ENCODE peak calls at places on chromosomes 1 and 21, in seven cellular contexts. V is PC-3; X is effector memory CD4-positive, alpha-beta T cell; R is pancreas; E is lower lobe of right lung; P is body of pancreas; G is upper lobe of right lung. A is an unnamed sample.
A peak's percentile ranks its signal among the peaks of the same experiment; 100 is the strongest.

GRCh38 chr1:164604541-164604940 is 45.6 kb downstream of the PBX1 start:
- DNase-seq in V (peak; percentile 58), X (no peak), R (no peak), E (no peak), P (no peak), G (no peak), A (no peak)

GRCh38 chr1:31866450-31866801 is 50.6 kb upstream of the SPOCD1 start:
- DNase-seq in V (no peak), X (no peak), R (no peak), E (no peak), P (no peak), G (no peak), A (no peak)

GRCh38 chr21:15743593-15743992 is 13.8 kb downstream of the USP25 start:
- DNase-seq in V (no peak), X (no peak), R (no peak), E (no peak), P (no peak), G (no peak), A (no peak)

GRCh38 chr1:76463278-76463677 is 388.7 kb downstream of the ST6GALNAC3 start:
- DNase-seq in V (no peak), X (no peak), R (no peak), E (no peak), P (no peak), G (no peak), A (no peak)

GRCh38 chr1:196317535-196318522 is 290.4 kb downstream of the KCNT2 start:
- DNase-seq in V (peak; percentile 49), X (no peak), R (no peak), E (no peak), P (peak; percentile 19), G (no peak), A (no peak)

GRCh38 chr1:161835963-161836362 is 69.8 kb downstream of the ATF6 start:
- DNase-seq in V (no peak), X (no peak), R (no peak), E (no peak), P (no peak), G (no peak), A (no peak)

GRCh38 chr21:33286600-33287456 is 20.7 kb downstream of the IL10RB start:
- DNase-seq in V (peak; percentile 82), X (no peak), R (peak; percentile 58), E (no peak), P (peak; percentile 47), G (no peak), A (no peak)

GRCh38 chr1:151035167-151035566 is 1.2 kb upstream of the BNIPL start:
- DNase-seq in V (no peak), X (no peak), R (no peak), E (no peak), P (no peak), G (no peak), A (no peak)

GRCh38 chr1:36304521-36304920 is 1.6 kb upstream of the SH3D21 start:
- DNase-seq in V (no peak), X (no peak), R (peak; percentile 32), E (peak; percentile 57), P (no peak), G (peak; percentile 64), A (no peak)

GRCh38 chr21:38839683-38840286 is 34.1 kb downstream of the ETS2 start:
- DNase-seq in V (peak; percentile 95), X (no peak), R (no peak), E (no peak), P (no peak), G (no peak), A (no peak)

GRCh38 chr1:17046043-17046657 is 7.7 kb downstream of the SDHB start:
- DNase-seq in V (peak; percentile 69), X (no peak), R (no peak), E (no peak), P (peak; percentile 2), G (no peak), A (no peak)

GRCh38 chr1:55184859-55185258 is 30.3 kb downstream of the USP24 start:
- DNase-seq in V (no peak), X (no peak), R (no peak), E (no peak), P (no peak), G (no peak), A (no peak)

GRCh38 chr1:210244746-210245367 is 12.3 kb downstream of the SERTAD4 start:
- DNase-seq in V (no peak), X (no peak), R (no peak), E (no peak), P (no peak), G (no peak), A (no peak)

GRCh38 chr21:38930838-38931237 is 125.1 kb downstream of the ETS2 start:
- DNase-seq in V (no peak), X (no peak), R (no peak), E (no peak), P (no peak), G (no peak), A (no peak)

GRCh38 chr1:100936194-100936967 is 40.5 kb downstream of the SLC30A7 start:
- DNase-seq in V (no peak), X (no peak), R (no peak), E (no peak), P (no peak), G (no peak), A (no peak)

GRCh38 chr1:36053978-36054377 is 29.9 kb upstream of the TEKT2 start:
- DNase-seq in V (no peak), X (no peak), R (no peak), E (no peak), P (no peak), G (no peak), A (no peak)

GRCh38 chr1:91863498-91863897 is 22.5 kb downstream of the TGFBR3 start:
- DNase-seq in V (no peak), X (no peak), R (no peak), E (no peak), P (no peak), G (no peak), A (no peak)

GRCh38 chr1:95353185-95353584 is 119.2 kb downstream of the RWDD3 start:
- DNase-seq in V (no peak), X (no peak), R (no peak), E (no peak), P (no peak), G (no peak), A (no peak)

GRCh38 chr1:228150458-228151169 is 884 bp downstream of the GJC2 start:
- DNase-seq in V (no peak), X (no peak), R (no peak), E (peak; percentile 50), P (peak; percentile 36), G (peak; percentile 65), A (no peak)

GRCh38 chr21:37071561-37072238 is 1.2 kb downstream of the PIGP start:
- DNase-seq in V (peak; percentile 45), X (no peak), R (peak; percentile 52), E (peak; percentile 73), P (peak; percentile 55), G (peak; percentile 77), A (no peak)

GRCh38 chr1:19877821-19878636 is 4.2 kb upstream of the OTUD3 start:
- DNase-seq in V (no peak), X (no peak), R (no peak), E (no peak), P (no peak), G (no peak), A (no peak)

GRCh38 chr1:243301059-243301458 is 45.2 kb downstream of the SDCCAG8 start:
- DNase-seq in V (no peak), X (no peak), R (no peak), E (no peak), P (no peak), G (no peak), A (no peak)

GRCh38 chr21:41610042-41610839 is 102.3 kb upstream of the TMPRSS2 start:
- DNase-seq in V (peak; percentile 83), X (no peak), R (peak; percentile 76), E (peak; percentile 77), P (peak; percentile 82), G (peak; percentile 81), A (no peak)

GRCh38 chr1:61079898-61080336 is 2.4 kb upstream of the NFIA start:
- DNase-seq in V (peak; percentile 85), X (no peak), R (peak; percentile 79), E (peak; percentile 70), P (peak; percentile 83), G (peak; percentile 82), A (no peak)

DNA sequence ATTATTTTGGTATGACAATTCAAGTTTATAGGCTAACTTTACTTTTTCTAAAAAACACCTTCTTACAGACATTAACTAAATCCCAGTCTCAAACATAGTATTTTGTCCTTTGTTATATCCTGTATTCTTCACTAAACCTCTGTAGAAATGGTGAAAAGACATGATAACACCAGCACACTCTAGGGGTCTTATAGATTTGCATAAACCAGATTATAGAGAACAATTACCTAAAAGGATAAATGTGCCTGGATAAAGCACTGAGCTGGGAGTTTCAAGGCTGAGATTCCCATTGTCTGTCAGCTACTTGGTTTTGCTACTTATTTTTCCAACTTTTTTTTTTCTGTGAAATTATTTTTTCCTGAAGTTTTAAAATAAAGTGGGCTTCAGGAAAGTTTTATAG is 1288.6 kb upstream of the TMPRSS15 start:
- DNase-seq in V (no peak), X (no peak), R (no peak), E (no peak), P (no peak), G (no peak), A (no peak)
- H3K9me3 ChIP-seq in V (peaks cover 7% of the 10 kb centered on the region), X (no peaks in the 10 kb centered on the region), R (no peaks in the 10 kb centered on the region), E (no peaks in the 10 kb centered on the region), P (no peaks in the 10 kb centered on the region), G (no peaks in the 10 kb centered on the region), A (no peaks in the 10 kb centered on the region)

DNA sequence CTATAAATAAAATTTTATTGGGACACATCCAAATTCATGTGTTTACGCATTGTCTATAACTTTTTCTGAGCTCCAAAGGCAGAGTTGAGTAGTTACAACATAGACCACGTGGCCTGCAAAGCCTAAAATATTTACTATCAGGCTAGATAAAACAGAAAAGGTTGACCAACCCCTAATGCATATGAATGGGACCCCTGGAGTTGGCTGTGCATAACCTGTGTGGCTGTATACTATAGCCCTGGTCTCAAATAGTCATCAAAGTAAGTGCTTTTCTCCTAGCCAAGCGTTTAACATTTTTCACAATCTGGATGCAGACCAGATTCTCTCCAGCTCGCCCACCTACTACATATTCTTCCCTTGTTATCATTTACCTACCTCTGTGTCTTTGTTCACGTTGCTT is 60.4 kb downstream of the CYYR1 start:
- DNase-seq in V (no peak), X (no peak), R (no peak), E (no peak), P (no peak), G (no peak), A (no peak)
- H3K9me3 ChIP-seq in V (no peaks in the 10 kb centered on the region), X (no peaks in the 10 kb centered on the region), R (no peaks in the 10 kb centered on the region), E (no peaks in the 10 kb centered on the region), P (no peaks in the 10 kb centered on the region), G (no peaks in the 10 kb centered on the region), A (no peaks in the 10 kb centered on the region)

GRCh38 chr1:2903226-2903625 is 101.7 kb upstream of the TTC34 start:
- DNase-seq in V (no peak), X (no peak), R (no peak), E (no peak), P (no peak), G (no peak), A (no peak)
- H3K9me3 ChIP-seq in V (no peaks in the 10 kb centered on the region), X (no peaks in the 10 kb centered on the region), R (no peaks in the 10 kb centered on the region), E (no peaks in the 10 kb centered on the region), P (no peaks in the 10 kb centered on the region), G (no peaks in the 10 kb centered on the region), A (no peaks in the 10 kb centered on the region)

DNA sequence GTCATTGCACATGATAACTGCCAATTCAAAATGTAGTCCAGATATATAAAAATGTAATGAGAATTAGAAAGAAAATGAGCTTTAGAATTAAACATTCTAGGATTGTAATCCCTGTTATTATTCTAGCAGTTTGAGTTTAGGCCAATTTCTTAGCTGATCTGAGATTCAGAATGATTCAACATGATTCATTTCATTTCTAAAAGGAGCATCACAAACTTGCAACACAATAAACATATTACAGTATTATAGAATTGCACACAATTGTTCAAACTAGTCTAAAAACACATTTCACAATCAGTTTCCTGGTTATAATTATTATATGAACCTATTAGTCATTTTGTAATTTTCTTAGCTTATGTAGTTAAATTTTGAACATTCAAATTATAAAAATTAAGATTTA is 43.3 kb upstream of the TSHB start:
- DNase-seq in V (peak; percentile 39), X (no peak), R (no peak), E (no peak), P (no peak), G (no peak), A (no peak)
- H3K9me3 ChIP-seq in V (peaks cover 7% of the 10 kb centered on the region), X (no peaks in the 10 kb centered on the region), R (peaks cover 5% of the 10 kb centered on the region), E (peaks cover 15% of the 10 kb centered on the region), P (peaks cover 17% of the 10 kb centered on the region), G (peaks cover 11% of the 10 kb centered on the region), A (peaks cover 24% of the 10 kb centered on the region)

A was measured in T-helper 17 cell.